ENCODE peak calls at places on chromosomes 5 and 9, in seven cellular contexts. C is neural progenitor cell, N is fibroblast of lung, Q is endodermal cell, E is cardiac muscle cell, Y is cardiac fibroblast, L is IMR-90. D is an unnamed sample.

GRCh38 chr9:133130721-133131244 is 9.7 kb upstream of the RALGDS start:
- DNase-seq in Q (no peak), N (no peak), Y (no peak), L (no peak), E (no peak), C (no peak), D (no peak)

GRCh38 chr9:133210609-133211008 is 1.6 kb upstream of the OBP2B start:
- DNase-seq in L (no peak), E (no peak), C (no peak), N (no peak), Q (no peak), Y (no peak), D (no peak)

GRCh38 chr9:71105192-71105591 is 16.2 kb downstream of the TRPM3 start:
- DNase-seq in Y (no peak), N (no peak), E (no peak), L (no peak), C (no peak), Q (no peak), D (no peak)

GRCh38 chr9:128125575-128126354 is 1.8 kb downstream of the PTGES2 start:
- DNase-seq in N (no peak), C (no peak), L (no peak), E (no peak), Y (no peak), Q (no peak), D (no peak)

GRCh38 chr9:18981471-18982245 is 51.4 kb downstream of the SAXO1 start:
- DNase-seq in C (no peak), Q (no peak), N (no peak), E (no peak), Y (no peak), L (no peak), D (no peak)

GRCh38 chr5:177426566-177427210 is at the start of gene GRK6:
- DNase-seq in L (no peak), E (no peak), N (no peak), Q (peak), C (no peak), Y (peak), D (peak)

GRCh38 chr5:96572864-96573512 is 89.2 kb upstream of the CAST start:
- DNase-seq in L (peak), Y (peak), E (no peak), C (no peak), N (peak), Q (no peak), D (no peak)

GRCh38 chr9:93048706-93049448 is 9.6 kb upstream of the SUSD3 start:
- DNase-seq in Q (no peak), N (no peak), E (no peak), Y (no peak), C (no peak), L (no peak), D (no peak)

GRCh38 chr9:116661037-116661954 is 25.8 kb upstream of the TRIM32 start:
- DNase-seq in L (peak), Y (peak), N (peak), Q (peak), C (peak), E (peak), D (no peak)

GRCh38 chr5:33313150-33313549 is 127.6 kb upstream of the TARS1 start:
- DNase-seq in N (peak), L (peak), C (no peak), Y (peak), Q (no peak), E (no peak), D (no peak)

GRCh38 chr9:15310448-15310847 is 3.4 kb upstream of the TTC39B start:
- DNase-seq in Y (no peak), L (no peak), E (no peak), C (no peak), Q (no peak), N (no peak), D (no peak)

GRCh38 chr5:179275941-179276837 is 69.1 kb downstream of the ADAMTS2 start:
- DNase-seq in Y (peak), Q (no peak), C (no peak), N (peak), L (peak), E (no peak), D (no peak)

GRCh38 chr9:97109194-97109811 is 70.4 kb upstream of the CTSV start:
- DNase-seq in L (peak), E (peak), Y (peak), C (peak), Q (peak), N (peak), D (no peak)

GRCh38 chr5:180873628-180874520 is 12.8 kb upstream of the ZFP62 start:
- DNase-seq in L (peak), Q (peak), C (no peak), E (no peak), N (no peak), Y (peak), D (no peak)

GRCh38 chr9:33162721-33163311 is 4.3 kb downstream of the B4GALT1 start:
- DNase-seq in Y (peak), E (no peak), L (peak), C (no peak), N (peak), Q (no peak), D (no peak)

GRCh38 chr9:22204240-22204639 is 195.1 kb upstream of the CDKN2B start:
- DNase-seq in Q (no peak), Y (no peak), C (no peak), E (no peak), L (no peak), N (no peak), D (no peak)

GRCh38 chr9:13278368-13279246 is 885 bp downstream of the MPDZ start:
- DNase-seq in Y (peak), Q (peak), L (peak), C (peak), E (peak), N (peak), D (no peak)

GRCh38 chr5:149486726-149487635 is 64.3 kb downstream of the CSNK1A1 start:
- DNase-seq in C (no peak), Y (peak), N (peak), L (peak), Q (no peak), E (no peak), D (no peak)

GRCh38 chr9:98193336-98193944 is 1.0 kb upstream of the CORO2A start:
- DNase-seq in C (no peak), Y (no peak), L (no peak), E (no peak), N (no peak), Q (no peak), D (no peak)

GRCh38 chr5:93054424-93055165 is 526.4 kb downstream of the NR2F1-AS1 start:
- DNase-seq in Y (peak), C (no peak), Q (no peak), N (peak), L (peak), E (no peak), D (no peak)

GRCh38 chr9:134666801-134667200 is 25.2 kb downstream of the COL5A1 start:
- DNase-seq in E (no peak), Y (peak), N (peak), C (no peak), L (peak), Q (no peak), D (no peak)

GRCh38 chr5:112923988-112924387 is 2.0 kb upstream of the REEP5 start:
- DNase-seq in L (no peak), Y (no peak), N (no peak), C (no peak), E (no peak), Q (no peak), D (no peak)

GRCh38 chr5:112923148-112923917 is 1.3 kb upstream of the REEP5 start:
- DNase-seq in E (no peak), N (no peak), Y (no peak), L (no peak), Q (no peak), C (no peak), D (peak)

GRCh38 chr5:112918679-112919078 is 3.3 kb downstream of the REEP5 start:
- DNase-seq in C (no peak), L (peak), Y (no peak), Q (no peak), E (no peak), N (peak), D (no peak)

GRCh38 chr5:112921833-112922817 is at the start of gene REEP5:
- DNase-seq in E (peak), L (peak), Y (peak), N (peak), C (peak), Q (peak), D (peak)

GRCh38 chr5:112921031-112921832 is 795 bp downstream of the REEP5 start:
- DNase-seq in E (peak), L (peak), N (peak), Q (peak), Y (peak), C (peak), D (peak)
- TF ChIP-seq CTCF in E (no peak), L (peak), N (no peak), Q (no peak), Y (no peak), C (no peak), D (no peak)

GRCh38 chr5:137754236-137754960 is at the start of gene HNRNPA0:
- DNase-seq in L (peak), E (peak), N (peak), C (peak), Q (peak), Y (peak), D (peak)
- TF ChIP-seq CTCF in L (peak), E (peak), N (no peak), C (peak), Q (no peak), Y (no peak), D (no peak)

DNA sequence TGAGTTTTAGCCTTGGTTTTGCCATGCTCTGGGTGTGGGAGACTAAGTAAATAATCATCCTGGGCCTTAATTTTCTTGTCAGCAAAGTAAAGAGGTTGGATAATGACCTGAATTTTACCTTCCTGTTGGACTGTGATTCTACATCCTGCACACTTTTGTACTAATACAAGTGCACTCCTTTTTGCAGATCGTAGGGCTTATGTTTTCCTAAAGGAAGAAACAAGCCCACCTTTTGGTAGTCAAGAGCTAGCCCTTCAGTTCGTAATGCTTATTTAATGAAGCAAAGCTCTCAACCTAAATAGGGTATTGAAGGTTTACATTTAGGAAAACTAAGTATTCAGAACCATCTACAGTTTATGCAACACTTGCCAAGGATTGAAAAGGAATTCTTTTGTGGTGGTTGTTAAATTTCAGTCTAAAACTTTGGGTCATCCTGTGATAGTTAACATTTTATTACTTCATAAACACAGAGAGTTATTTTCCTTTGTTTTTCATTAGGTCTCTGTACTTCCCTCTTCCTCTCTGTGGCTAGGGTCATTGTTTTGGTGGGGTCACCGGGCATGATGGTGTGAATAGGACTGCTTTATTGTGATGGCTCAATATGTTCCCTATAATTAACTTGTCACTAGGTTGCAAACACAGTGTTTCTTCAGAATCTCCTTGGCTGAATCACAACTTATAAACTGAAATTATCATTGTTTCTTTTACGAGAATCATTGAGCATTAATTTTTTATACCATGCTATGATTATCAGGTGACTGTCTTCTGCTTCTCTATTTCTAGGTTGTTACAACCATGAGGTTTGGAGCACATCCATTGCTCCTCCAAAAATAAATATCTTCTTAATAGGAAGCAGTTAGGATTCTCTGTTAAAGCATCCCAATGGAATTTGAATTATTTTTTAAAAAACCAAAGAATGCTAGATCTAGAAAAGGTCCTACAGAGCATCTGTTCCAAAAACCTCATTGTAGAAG is 28.5 kb downstream of the SPINK5 start:
- DNase-seq in Y (no peak), N (no peak), L (no peak), E (no peak), Q (no peak), C (no peak), D (no peak)
- TF ChIP-seq CTCF in Y (no peak), N (no peak), L (no peak), E (no peak), Q (no peak), C (no peak), D (no peak)

DNA sequence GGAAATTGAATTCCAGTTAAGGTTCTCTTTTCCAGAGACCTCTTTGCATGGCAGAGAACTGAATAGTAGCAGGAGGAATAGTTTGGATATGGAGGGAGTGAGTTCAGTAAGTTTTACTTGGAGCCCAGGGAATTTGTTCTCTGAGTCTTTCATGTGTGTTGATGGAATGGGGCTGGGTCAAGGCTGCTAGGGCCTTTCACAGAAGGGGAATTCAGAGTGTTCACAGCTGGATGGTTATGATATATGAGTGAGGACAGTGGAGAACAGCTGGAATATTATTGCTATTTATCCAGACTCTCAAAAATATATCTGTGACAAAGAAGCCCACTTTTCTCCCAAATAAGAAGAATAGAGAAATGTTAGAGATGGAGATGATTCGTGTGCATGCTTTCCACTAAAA is 372.8 kb downstream of the PLK2 start:
- DNase-seq in N (no peak), Q (no peak), C (no peak), L (no peak), E (no peak), Y (no peak), D (no peak)
- TF ChIP-seq CTCF in N (no peak), Q (no peak), C (no peak), L (no peak), E (no peak), Y (no peak), D (no peak)

GRCh38 chr9:109652112-109652511 is 127.9 kb upstream of the PALM2AKAP2 start:
- DNase-seq in L (peak), C (no peak), Q (no peak), N (peak), E (no peak), Y (peak), D (no peak)

GRCh38 chr9:109653470-109653869 is 126.5 kb upstream of the PALM2AKAP2 start:
- DNase-seq in Q (no peak), N (no peak), C (no peak), L (no peak), E (no peak), Y (no peak), D (no peak)

DNA sequence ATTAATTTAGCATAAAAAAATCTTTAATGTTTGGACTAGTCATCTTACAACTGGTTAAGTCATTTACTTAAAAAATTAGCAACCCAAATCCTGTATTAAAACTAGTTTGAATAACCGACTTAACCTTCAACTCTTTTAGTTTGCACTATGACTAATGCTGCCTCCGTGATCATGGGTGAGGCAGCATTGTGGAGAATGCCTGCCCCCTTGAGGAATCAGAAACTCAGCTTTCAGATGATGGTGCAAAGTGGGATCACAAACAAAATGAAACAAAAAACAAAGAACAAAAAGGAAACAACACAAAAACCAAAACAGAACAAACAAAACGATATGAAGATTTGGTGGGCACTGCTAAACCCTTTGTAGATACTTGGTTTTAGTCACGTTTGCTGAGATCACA is 127.0 kb upstream of the PALM2AKAP2 start:
- DNase-seq in E (peak), Y (peak), L (peak), C (peak), Q (peak), N (peak), D (no peak)
- TF ChIP-seq CTCF in E (peak), Y (peak), L (peak), C (peak), Q (peak), N (peak), D (no peak)

GRCh38 chr5:102211165-102211564 is 84.9 kb downstream of the SLCO4C1 start:
- DNase-seq in N (no peak), C (no peak), Y (no peak), Q (no peak), E (no peak), L (no peak), D (no peak)
- TF ChIP-seq CTCF in N (no peak), C (no peak), Y (no peak), Q (no peak), E (no peak), L (no peak), D (no peak)

DNA sequence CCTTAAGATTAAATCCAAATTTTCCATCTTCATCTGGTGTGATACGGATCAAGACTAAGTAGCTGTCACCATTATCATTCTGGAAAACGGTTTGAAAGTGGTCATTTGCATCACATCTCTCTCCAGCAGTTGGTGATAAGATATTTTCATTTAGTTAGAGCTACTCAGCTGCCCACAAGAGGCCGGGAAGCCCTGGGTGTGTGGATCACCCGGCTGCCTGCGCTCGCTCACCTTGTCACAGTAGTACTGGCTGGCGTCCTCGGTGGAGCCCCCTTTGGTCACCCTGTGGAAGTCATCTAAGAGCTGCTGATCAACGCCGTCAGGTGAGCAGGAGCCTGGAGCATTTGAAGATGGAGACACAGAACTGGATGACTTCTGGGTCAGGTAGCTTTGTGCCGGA is 88.1 kb downstream of the PTPN3 start:
- DNase-seq in C (peak), L (no peak), E (peak), Y (no peak), Q (peak), N (no peak), D (no peak)
- TF ChIP-seq CTCF in C (peak), L (no peak), E (no peak), Y (peak), Q (peak), N (no peak), D (no peak)

DNA sequence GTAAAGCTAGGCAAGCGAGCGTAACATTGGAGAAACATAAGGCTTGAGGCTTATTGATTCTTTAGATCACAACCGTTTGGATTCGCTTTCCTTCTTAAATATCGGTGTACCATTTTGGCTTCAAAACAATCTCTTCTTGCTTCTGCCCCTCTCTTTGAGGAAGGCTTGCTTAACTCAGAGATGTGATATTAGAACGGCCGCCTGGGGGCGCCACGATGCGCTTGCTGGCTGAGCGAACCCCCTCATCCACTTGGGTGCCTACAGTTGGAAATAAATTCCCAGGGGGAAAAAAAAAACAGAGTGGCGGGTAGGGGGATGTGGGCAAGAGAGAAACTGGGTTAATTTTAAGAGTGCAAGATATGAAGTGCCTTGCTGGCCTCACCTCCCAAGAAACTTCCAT is 116.0 kb downstream of the DPYSL3 start:
- DNase-seq in E (no peak), Y (no peak), Q (peak), N (no peak), L (no peak), C (peak), D (no peak)
- TF ChIP-seq CTCF in E (peak), Y (peak), Q (peak), N (peak), L (peak), C (peak), D (no peak)

GRCh38 chr9:124357591-124358361 is 57.5 kb downstream of the PSMB7 start:
- DNase-seq in Q (peak), C (peak), Y (no peak), L (no peak), E (no peak), N (no peak), D (no peak)
- TF ChIP-seq CTCF in Q (peak), C (peak), Y (peak), L (no peak), E (peak), N (no peak), D (no peak)

GRCh38 chr5:3092211-3092610 is 340.7 kb upstream of the IRX2 start:
- DNase-seq in Y (no peak), L (no peak), Q (no peak), E (no peak), C (no peak), N (no peak), D (no peak)
- TF ChIP-seq CTCF in Y (no peak), L (no peak), Q (no peak), E (no peak), C (no peak), N (no peak), D (no peak)

D was measured in activated B cell treated with CpG ODN at 0.5 μM for 24 hours.